ENCODE peak calls at places on chromosomes 5 and 9, in eight cellular contexts. One of them, this sample, is unnamed.

GRCh38 chr5:149779071-149779470 is 49.0 kb downstream of the PPARGC1B start:
- DNase-seq in stimulated activated naive B cell treated with anti-CD40 and anti-IgM and Interleukin-4, amounts not matched to agents 10 μg/mL and 1 μg/mL and 100 μg/mL, for 72 hours: no peak
- DNase-seq in GM20000: no peak
- DNase-seq in activated CD4-positive, CD25-positive, alpha-beta regulatory T cell: no peak
- DNase-seq in hepatic stellate cell: no peak
- DNase-seq in activated CD4-positive, alpha-beta memory T cell treated with anti-CD3 and anti-CD28 coated beads, Interleukin-2, amount 10 ng/mL, durations not matched to agents 7 days and 5 days: no peak
- DNase-seq in globus pallidus: no peak
- DNase-seq in stimulated activated CD8-positive, alpha-beta memory T cell treated with anti-CD3 and anti-CD28 coated beads, Interleukin-2, amount 100 ng/mL, for 48 hours: no peak
- DNase-seq in this sample: no peak

GRCh38 chr5:29054694-29055093 is 2016.3 kb upstream of the CDH9 start:
- DNase-seq in globus pallidus: no peak
- DNase-seq in activated CD4-positive, CD25-positive, alpha-beta regulatory T cell: no peak
- DNase-seq in stimulated activated naive B cell treated with anti-CD40 and anti-IgM and Interleukin-4, amounts not matched to agents 10 μg/mL and 1 μg/mL and 100 μg/mL, for 72 hours: no peak
- DNase-seq in GM20000: no peak
- DNase-seq in stimulated activated CD8-positive, alpha-beta memory T cell treated with anti-CD3 and anti-CD28 coated beads, Interleukin-2, amount 100 ng/mL, for 48 hours: no peak
- DNase-seq in hepatic stellate cell: no peak
- DNase-seq in activated CD4-positive, alpha-beta memory T cell treated with anti-CD3 and anti-CD28 coated beads, Interleukin-2, amount 10 ng/mL, durations not matched to agents 7 days and 5 days: no peak
- DNase-seq in this sample: no peak

GRCh38 chr9:15191358-15191757 is 115.7 kb downstream of the TTC39B start:
- DNase-seq in hepatic stellate cell: no peak
- DNase-seq in globus pallidus: no peak
- DNase-seq in GM20000: no peak
- DNase-seq in stimulated activated CD8-positive, alpha-beta memory T cell treated with anti-CD3 and anti-CD28 coated beads, Interleukin-2, amount 100 ng/mL, for 48 hours: no peak
- DNase-seq in activated CD4-positive, alpha-beta memory T cell treated with anti-CD3 and anti-CD28 coated beads, Interleukin-2, amount 10 ng/mL, durations not matched to agents 7 days and 5 days: no peak
- DNase-seq in stimulated activated naive B cell treated with anti-CD40 and anti-IgM and Interleukin-4, amounts not matched to agents 10 μg/mL and 1 μg/mL and 100 μg/mL, for 72 hours: no peak
- DNase-seq in activated CD4-positive, CD25-positive, alpha-beta regulatory T cell: no peak
- DNase-seq in this sample: no peak

GRCh38 chr5:114447084-114447773 is 85.4 kb downstream of the KCNN2 start:
- DNase-seq in activated CD4-positive, CD25-positive, alpha-beta regulatory T cell: no peak
- DNase-seq in hepatic stellate cell: no peak
- DNase-seq in GM20000: no peak
- DNase-seq in activated CD4-positive, alpha-beta memory T cell treated with anti-CD3 and anti-CD28 coated beads, Interleukin-2, amount 10 ng/mL, durations not matched to agents 7 days and 5 days: no peak
- DNase-seq in globus pallidus: no peak
- DNase-seq in stimulated activated naive B cell treated with anti-CD40 and anti-IgM and Interleukin-4, amounts not matched to agents 10 μg/mL and 1 μg/mL and 100 μg/mL, for 72 hours: no peak
- DNase-seq in stimulated activated CD8-positive, alpha-beta memory T cell treated with anti-CD3 and anti-CD28 coated beads, Interleukin-2, amount 100 ng/mL, for 48 hours: no peak
- DNase-seq in this sample: no peak

GRCh38 chr9:78253285-78253684 is 17.4 kb downstream of the CEP78 start:
- DNase-seq in activated CD4-positive, CD25-positive, alpha-beta regulatory T cell: no peak
- DNase-seq in hepatic stellate cell: no peak
- DNase-seq in globus pallidus: no peak
- DNase-seq in GM20000: no peak
- DNase-seq in stimulated activated CD8-positive, alpha-beta memory T cell treated with anti-CD3 and anti-CD28 coated beads, Interleukin-2, amount 100 ng/mL, for 48 hours: no peak
- DNase-seq in stimulated activated naive B cell treated with anti-CD40 and anti-IgM and Interleukin-4, amounts not matched to agents 10 μg/mL and 1 μg/mL and 100 μg/mL, for 72 hours: no peak
- DNase-seq in activated CD4-positive, alpha-beta memory T cell treated with anti-CD3 and anti-CD28 coated beads, Interleukin-2, amount 10 ng/mL, durations not matched to agents 7 days and 5 days: no peak
- DNase-seq in this sample: no peak

GRCh38 chr5:164041105-164041504 is 535.7 kb downstream of the MAT2B start:
- DNase-seq in activated CD4-positive, alpha-beta memory T cell treated with anti-CD3 and anti-CD28 coated beads, Interleukin-2, amount 10 ng/mL, durations not matched to agents 7 days and 5 days: no peak
- DNase-seq in globus pallidus: no peak
- DNase-seq in hepatic stellate cell: no peak
- DNase-seq in GM20000: no peak
- DNase-seq in activated CD4-positive, CD25-positive, alpha-beta regulatory T cell: no peak
- DNase-seq in stimulated activated CD8-positive, alpha-beta memory T cell treated with anti-CD3 and anti-CD28 coated beads, Interleukin-2, amount 100 ng/mL, for 48 hours: no peak
- DNase-seq in stimulated activated naive B cell treated with anti-CD40 and anti-IgM and Interleukin-4, amounts not matched to agents 10 μg/mL and 1 μg/mL and 100 μg/mL, for 72 hours: no peak
- DNase-seq in this sample: no peak

GRCh38 chr9:134065720-134066419 is 2.0 kb downstream of the BRD3 start:
- DNase-seq in globus pallidus: no peak
- DNase-seq in activated CD4-positive, alpha-beta memory T cell treated with anti-CD3 and anti-CD28 coated beads, Interleukin-2, amount 10 ng/mL, durations not matched to agents 7 days and 5 days: peak; percentile 74
- DNase-seq in stimulated activated CD8-positive, alpha-beta memory T cell treated with anti-CD3 and anti-CD28 coated beads, Interleukin-2, amount 100 ng/mL, for 48 hours: peak; percentile 37
- DNase-seq in stimulated activated naive B cell treated with anti-CD40 and anti-IgM and Interleukin-4, amounts not matched to agents 10 μg/mL and 1 μg/mL and 100 μg/mL, for 72 hours: peak; percentile 64
- DNase-seq in hepatic stellate cell: peak; percentile 89
- DNase-seq in activated CD4-positive, CD25-positive, alpha-beta regulatory T cell: peak; percentile 27
- DNase-seq in GM20000: peak; percentile 91
- DNase-seq in this sample: no peak

GRCh38 chr5:133203317-133204305 is 151.8 kb downstream of the HSPA4 start:
- DNase-seq in GM20000: no peak
- DNase-seq in activated CD4-positive, CD25-positive, alpha-beta regulatory T cell: no peak
- DNase-seq in globus pallidus: no peak
- DNase-seq in activated CD4-positive, alpha-beta memory T cell treated with anti-CD3 and anti-CD28 coated beads, Interleukin-2, amount 10 ng/mL, durations not matched to agents 7 days and 5 days: no peak
- DNase-seq in stimulated activated CD8-positive, alpha-beta memory T cell treated with anti-CD3 and anti-CD28 coated beads, Interleukin-2, amount 100 ng/mL, for 48 hours: no peak
- DNase-seq in stimulated activated naive B cell treated with anti-CD40 and anti-IgM and Interleukin-4, amounts not matched to agents 10 μg/mL and 1 μg/mL and 100 μg/mL, for 72 hours: peak; percentile 37
- DNase-seq in hepatic stellate cell: no peak
- DNase-seq in this sample: no peak

GRCh38 chr9:112169368-112169767 is 5.7 kb downstream of the SUSD1 start:
- DNase-seq in stimulated activated naive B cell treated with anti-CD40 and anti-IgM and Interleukin-4, amounts not matched to agents 10 μg/mL and 1 μg/mL and 100 μg/mL, for 72 hours: no peak
- DNase-seq in activated CD4-positive, CD25-positive, alpha-beta regulatory T cell: no peak
- DNase-seq in stimulated activated CD8-positive, alpha-beta memory T cell treated with anti-CD3 and anti-CD28 coated beads, Interleukin-2, amount 100 ng/mL, for 48 hours: no peak
- DNase-seq in activated CD4-positive, alpha-beta memory T cell treated with anti-CD3 and anti-CD28 coated beads, Interleukin-2, amount 10 ng/mL, durations not matched to agents 7 days and 5 days: no peak
- DNase-seq in hepatic stellate cell: no peak
- DNase-seq in GM20000: no peak
- DNase-seq in globus pallidus: no peak
- DNase-seq in this sample: no peak

GRCh38 chr9:124812401-124813016 is 35.6 kb downstream of the OLFML2A start:
- DNase-seq in globus pallidus: no peak
- DNase-seq in GM20000: no peak
- DNase-seq in hepatic stellate cell: peak; percentile 96
- DNase-seq in stimulated activated CD8-positive, alpha-beta memory T cell treated with anti-CD3 and anti-CD28 coated beads, Interleukin-2, amount 100 ng/mL, for 48 hours: no peak
- DNase-seq in activated CD4-positive, alpha-beta memory T cell treated with anti-CD3 and anti-CD28 coated beads, Interleukin-2, amount 10 ng/mL, durations not matched to agents 7 days and 5 days: no peak
- DNase-seq in stimulated activated naive B cell treated with anti-CD40 and anti-IgM and Interleukin-4, amounts not matched to agents 10 μg/mL and 1 μg/mL and 100 μg/mL, for 72 hours: no peak
- DNase-seq in activated CD4-positive, CD25-positive, alpha-beta regulatory T cell: no peak
- DNase-seq in this sample: no peak

GRCh38 chr5:132430736-132431135 is 59.8 kb downstream of the IRF1 start:
- DNase-seq in GM20000: no peak
- DNase-seq in globus pallidus: no peak
- DNase-seq in activated CD4-positive, alpha-beta memory T cell treated with anti-CD3 and anti-CD28 coated beads, Interleukin-2, amount 10 ng/mL, durations not matched to agents 7 days and 5 days: no peak
- DNase-seq in activated CD4-positive, CD25-positive, alpha-beta regulatory T cell: no peak
- DNase-seq in stimulated activated CD8-positive, alpha-beta memory T cell treated with anti-CD3 and anti-CD28 coated beads, Interleukin-2, amount 100 ng/mL, for 48 hours: no peak
- DNase-seq in hepatic stellate cell: no peak
- DNase-seq in stimulated activated naive B cell treated with anti-CD40 and anti-IgM and Interleukin-4, amounts not matched to agents 10 μg/mL and 1 μg/mL and 100 μg/mL, for 72 hours: no peak
- DNase-seq in this sample: peak; percentile 33

GRCh38 chr5:179239256-179240135 is 105.8 kb downstream of the ADAMTS2 start:
- DNase-seq in stimulated activated CD8-positive, alpha-beta memory T cell treated with anti-CD3 and anti-CD28 coated beads, Interleukin-2, amount 100 ng/mL, for 48 hours: no peak
- DNase-seq in hepatic stellate cell: no peak
- DNase-seq in activated CD4-positive, CD25-positive, alpha-beta regulatory T cell: no peak
- DNase-seq in GM20000: no peak
- DNase-seq in globus pallidus: no peak
- DNase-seq in activated CD4-positive, alpha-beta memory T cell treated with anti-CD3 and anti-CD28 coated beads, Interleukin-2, amount 10 ng/mL, durations not matched to agents 7 days and 5 days: no peak
- DNase-seq in stimulated activated naive B cell treated with anti-CD40 and anti-IgM and Interleukin-4, amounts not matched to agents 10 μg/mL and 1 μg/mL and 100 μg/mL, for 72 hours: no peak
- DNase-seq in this sample: peak; percentile 61